ENCODE peak calls at places on chromosome 15, in five cellular contexts. P is PC-3, K is hepatocyte, G is endodermal cell, F is heart right ventricle. T is an unnamed sample. For H3K9me3, the result is how much of the 10 kb centered on the place peaks cover.

GRCh38 chr15:27933562-27933961 is 165.6 kb downstream of the OCA2 start:
- DNase-seq in P (no peak), K (no peak), G (no peak), F (no peak), T (no peak)

GRCh38 chr15:83287541-83288027 is 3.1 kb upstream of the BNC1 start:
- DNase-seq in P (peak), K (no peak), G (peak), F (no peak), T (no peak)

GRCh38 chr15:89034305-89034704 is 54.0 kb upstream of the ABHD2 start:
- DNase-seq in P (peak), K (no peak), G (no peak), F (no peak), T (no peak)

GRCh38 chr15:87682527-87682926 is 574.0 kb downstream of the NTRK3 start:
- DNase-seq in P (no peak), K (no peak), G (no peak), F (no peak), T (no peak)

GRCh38 chr15:51576451-51576850 is 46.1 kb downstream of the DMXL2 start:
- DNase-seq in P (no peak), K (no peak), G (no peak), F (no peak), T (no peak)

GRCh38 chr15:51398676-51399075 is 57.2 kb downstream of the GLDN start:
- DNase-seq in P (no peak), K (no peak), G (no peak), F (no peak), T (no peak)

GRCh38 chr15:33234019-33234418 is 39.5 kb upstream of the FMN1 start:
- DNase-seq in P (peak), K (peak), G (no peak), F (no peak), T (no peak)

GRCh38 chr15:85764304-85764633 is 30.5 kb downstream of the KLHL25 start:
- DNase-seq in P (no peak), K (no peak), G (no peak), F (no peak), T (no peak)

GRCh38 chr15:45180201-45180600 is 7.6 kb downstream of the SHF start:
- DNase-seq in P (peak), K (no peak), G (no peak), F (no peak), T (no peak)

GRCh38 chr15:70114226-70114625 is 16.5 kb upstream of the TLE3 start:
- DNase-seq in P (no peak), K (no peak), G (peak), F (no peak), T (no peak)

GRCh38 chr15:98123297-98123696 is 162.8 kb downstream of the ARRDC4 start:
- DNase-seq in P (no peak), K (no peak), G (no peak), F (no peak), T (no peak)

GRCh38 chr15:60479711-60480110 is 769 bp upstream of the ICE2 start:
- DNase-seq in P (no peak), K (no peak), G (no peak), F (no peak), T (no peak)

GRCh38 chr15:78640840-78641733 is at the start of gene CHRNB4:
- DNase-seq in P (no peak), K (peak), G (peak), F (no peak), T (peak)

GRCh38 chr15:62889734-62890505 is 152.6 kb upstream of the TPM1 start:
- DNase-seq in P (peak), K (no peak), G (no peak), F (no peak), T (no peak)

GRCh38 chr15:31267161-31268107 is 59.2 kb upstream of the KLF13 start:
- DNase-seq in P (no peak), K (no peak), G (no peak), F (no peak), T (no peak)

GRCh38 chr15:59616390-59616789 is 4.8 kb downstream of the GCNT3 start:
- DNase-seq in P (peak), K (peak), G (no peak), F (no peak), T (no peak)

GRCh38 chr15:66670698-66671580 is 31.1 kb upstream of the SMAD6 start:
- DNase-seq in P (peak), K (peak), G (peak), F (no peak), T (no peak)

GRCh38 chr15:89812126-89812846 is 2.4 kb downstream of the ANPEP start:
- DNase-seq in P (no peak), K (no peak), G (no peak), F (peak), T (no peak)

GRCh38 chr15:83999396-84000120 is 236.0 kb upstream of the GOLGA6L4 start:
- DNase-seq in P (peak), K (no peak), G (no peak), F (no peak), T (no peak)

GRCh38 chr15:44194397-44195150 is 497 bp downstream of the FRMD5 start:
- DNase-seq in P (peak), K (peak), G (no peak), F (peak), T (peak)

GRCh38 chr15:57327985-57328471 is 48.3 kb upstream of the CGNL1 start:
- DNase-seq in P (no peak), K (no peak), G (no peak), F (no peak), T (no peak)

GRCh38 chr15:76996076-76996525 is 1.2 kb downstream of the PSTPIP1 start:
- DNase-seq in P (no peak), K (no peak), G (no peak), F (no peak), T (no peak)

GRCh38 chr15:36671017-36671416 is 91.6 kb downstream of the CDIN1 start:
- DNase-seq in P (no peak), K (no peak), G (no peak), F (no peak), T (no peak)

GRCh38 chr15:59333401-59334062 is 39.1 kb downstream of the MYO1E start:
- DNase-seq in P (peak), K (no peak), G (no peak), F (no peak), T (no peak)

GRCh38 chr15:62173215-62173614 is 8.1 kb upstream of the C2CD4B start:
- DNase-seq in P (peak), K (no peak), G (no peak), F (peak), T (no peak)

GRCh38 chr15:37016287-37016686 is 84.1 kb downstream of the MEIS2 start:
- DNase-seq in P (no peak), K (no peak), G (no peak), F (no peak), T (no peak)

GRCh38 chr15:39785139-39785538 is 2.5 kb upstream of the FSIP1 start:
- DNase-seq in P (peak), K (no peak), G (no peak), F (no peak), T (no peak)

GRCh38 chr15:36784098-36784670 is 204.8 kb downstream of the CDIN1 start:
- DNase-seq in P (no peak), K (no peak), G (no peak), F (no peak), T (no peak)

GRCh38 chr15:68199340-68199739 is 5.8 kb downstream of the CALML4 start:
- DNase-seq in P (no peak), K (no peak), G (peak), F (no peak), T (no peak)

GRCh38 chr15:71669688-71670087 is 140.7 kb upstream of the NR2E3 start:
- DNase-seq in P (no peak), K (no peak), G (no peak), F (no peak), T (no peak)

GRCh38 chr15:77036537-77037474 is 34.1 kb downstream of the TSPAN3 start:
- DNase-seq in P (no peak), K (peak), G (peak), F (no peak), T (no peak)

GRCh38 chr15:68578175-68578959 is 426 bp upstream of the CORO2B start:
- DNase-seq in P (peak), K (peak), G (peak), F (peak), T (no peak)

GRCh38 chr15:57559875-57560274 is 31.8 kb upstream of the MYZAP start:
- DNase-seq in P (peak), K (peak), G (peak), F (peak), T (peak)

DNA sequence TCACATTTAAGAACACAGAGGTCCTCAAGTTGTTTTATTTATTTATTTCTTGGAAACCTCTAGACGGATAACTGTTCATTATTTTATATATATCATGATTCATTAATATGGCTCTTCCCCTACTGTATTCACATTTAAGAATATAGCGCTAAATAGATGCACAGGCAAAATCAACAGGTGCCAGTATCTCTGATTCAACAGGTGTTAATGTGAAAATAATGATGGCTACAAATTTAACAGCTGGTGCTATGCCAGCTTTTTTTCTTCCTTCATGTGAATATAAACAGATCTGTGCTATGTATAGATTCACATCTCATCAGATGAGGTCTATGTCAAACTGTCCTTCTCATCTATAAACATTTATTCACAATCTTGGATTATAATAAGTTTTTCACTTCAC is 218.5 kb upstream of the NR2F2 start:
- DNase-seq in P (no peak), K (no peak), G (no peak), F (no peak), T (no peak)
- TF ChIP-seq CTCF in P (no peak), K (no peak), G (no peak), F (no peak), T (no peak)

GRCh38 chr15:41482478-41482877 is 11.2 kb upstream of the ITPKA start:
- DNase-seq in P (no peak), K (no peak), G (no peak), F (no peak), T (no peak)

GRCh38 chr15:41483115-41483514 is 10.6 kb upstream of the ITPKA start:
- DNase-seq in P (no peak), K (no peak), G (no peak), F (no peak), T (no peak)

GRCh38 chr15:41485226-41485625 is 8.4 kb upstream of the ITPKA start:
- DNase-seq in P (no peak), K (no peak), G (no peak), F (no peak), T (no peak)

GRCh38 chr15:41482070-41482469 is 11.6 kb upstream of the ITPKA start:
- DNase-seq in P (no peak), K (no peak), G (no peak), F (no peak), T (no peak)

GRCh38 chr15:41483519-41483918 is 10.2 kb upstream of the ITPKA start:
- DNase-seq in P (no peak), K (no peak), G (no peak), F (no peak), T (no peak)
- H3K27ac ChIP-seq in P (no peak), K (peak), G (no peak), F (no peak), T (no peak)

GRCh38 chr15:100229181-100230163 is 112.3 kb downstream of the ADAMTS17 start:
- DNase-seq in P (no peak), K (no peak), G (no peak), F (no peak), T (no peak)
- H3K9me3 ChIP-seq in P (under half), K (under half), G (under half), F (under half), T (under half)

GRCh38 chr15:72685301-72685924 is 569 bp downstream of the HIGD2B start:
- DNase-seq in P (no peak), K (peak), G (no peak), F (no peak), T (no peak)
- TF ChIP-seq CTCF in P (no peak), K (no peak), G (no peak), F (no peak), T (no peak)

GRCh38 chr15:81312790-81313543 is 11.0 kb downstream of the STARD5 start:
- DNase-seq in P (peak), K (peak), G (no peak), F (peak), T (no peak)
- H3K27ac ChIP-seq in P (peak), K (peak), G (no peak), F (no peak), T (peak)

GRCh38 chr15:25250011-25250596 is 188.7 kb downstream of the UBE3A start:
- DNase-seq in P (no peak), K (peak), G (no peak), F (no peak), T (peak)
- H3K9me3 ChIP-seq in P (under half), K (under half), G (under half), F (under half), T (under half)

GRCh38 chr15:64387562-64388168 is at the start of gene TRIP4:
- DNase-seq in P (peak), K (peak), G (peak), F (peak), T (peak)
- TF ChIP-seq CTCF in P (no peak), K (peak), G (peak), F (no peak), T (no peak)